ENCODE peak calls at places on chromosomes 7 and 10, in ten cellular contexts. One of them, this sample, is unnamed.

GRCh38 chr7:100568936-100569844 is 4.5 kb downstream of the SAP25 start:
- DNase-seq in suprapubic skin: no peak
- DNase-seq in right cardiac atrium: peak
- DNase-seq in tibial artery: peak
- DNase-seq in G401: peak
- DNase-seq in K562: peak
- DNase-seq in hippocampal formation: peak
- DNase-seq in GM13977: peak
- DNase-seq in amniotic stem cell: no peak
- DNase-seq in lower leg skin: no peak
- DNase-seq in this sample: peak

GRCh38 chr10:71084061-71084817 is 128.1 kb upstream of the UNC5B start:
- DNase-seq in K562: no peak
- DNase-seq in tibial artery: no peak
- DNase-seq in amniotic stem cell: no peak
- DNase-seq in lower leg skin: peak
- DNase-seq in GM13977: peak
- DNase-seq in suprapubic skin: peak
- DNase-seq in G401: no peak
- DNase-seq in right cardiac atrium: no peak
- DNase-seq in hippocampal formation: no peak
- DNase-seq in this sample: no peak

GRCh38 chr7:129843982-129844840 is 108.5 kb downstream of the UBE2H start:
- DNase-seq in hippocampal formation: no peak
- DNase-seq in right cardiac atrium: no peak
- DNase-seq in GM13977: no peak
- DNase-seq in K562: peak
- DNase-seq in G401: no peak
- DNase-seq in lower leg skin: no peak
- DNase-seq in amniotic stem cell: no peak
- DNase-seq in suprapubic skin: no peak
- DNase-seq in tibial artery: no peak
- DNase-seq in this sample: no peak

GRCh38 chr7:24291271-24291670 is 7.3 kb downstream of the NPY start:
- DNase-seq in GM13977: no peak
- DNase-seq in tibial artery: no peak
- DNase-seq in K562: no peak
- DNase-seq in suprapubic skin: no peak
- DNase-seq in lower leg skin: no peak
- DNase-seq in hippocampal formation: no peak
- DNase-seq in G401: no peak
- DNase-seq in amniotic stem cell: no peak
- DNase-seq in right cardiac atrium: no peak
- DNase-seq in this sample: no peak

GRCh38 chr7:44978511-44979366 is at the start of gene MYO1G:
- DNase-seq in G401: no peak
- DNase-seq in hippocampal formation: no peak
- DNase-seq in tibial artery: no peak
- DNase-seq in right cardiac atrium: peak
- DNase-seq in amniotic stem cell: no peak
- DNase-seq in suprapubic skin: no peak
- DNase-seq in GM13977: peak
- DNase-seq in K562: no peak
- DNase-seq in lower leg skin: no peak
- DNase-seq in this sample: no peak

GRCh38 chr10:28676968-28677888 is at the start of gene BAMBI:
- DNase-seq in amniotic stem cell: peak
- DNase-seq in K562: peak
- DNase-seq in lower leg skin: peak
- DNase-seq in suprapubic skin: peak
- DNase-seq in hippocampal formation: peak
- DNase-seq in right cardiac atrium: peak
- DNase-seq in G401: peak
- DNase-seq in GM13977: peak
- DNase-seq in tibial artery: peak
- DNase-seq in this sample: peak

GRCh38 chr7:1057416-1058291 is 13.3 kb downstream of the GPR146 start:
- DNase-seq in suprapubic skin: no peak
- DNase-seq in right cardiac atrium: no peak
- DNase-seq in GM13977: no peak
- DNase-seq in amniotic stem cell: no peak
- DNase-seq in tibial artery: no peak
- DNase-seq in hippocampal formation: no peak
- DNase-seq in G401: no peak
- DNase-seq in lower leg skin: no peak
- DNase-seq in K562: no peak
- DNase-seq in this sample: no peak

GRCh38 chr7:5467645-5468044 is 44.0 kb upstream of the TNRC18 start:
- DNase-seq in lower leg skin: no peak
- DNase-seq in amniotic stem cell: no peak
- DNase-seq in right cardiac atrium: no peak
- DNase-seq in suprapubic skin: no peak
- DNase-seq in G401: no peak
- DNase-seq in K562: no peak
- DNase-seq in GM13977: no peak
- DNase-seq in tibial artery: no peak
- DNase-seq in hippocampal formation: no peak
- DNase-seq in this sample: no peak

GRCh38 chr10:102120142-102120986 is at the start of gene LDB1:
- DNase-seq in right cardiac atrium: peak
- DNase-seq in G401: peak
- DNase-seq in tibial artery: peak
- DNase-seq in suprapubic skin: peak
- DNase-seq in K562: peak
- DNase-seq in GM13977: peak
- DNase-seq in hippocampal formation: peak
- DNase-seq in amniotic stem cell: no peak
- DNase-seq in lower leg skin: peak
- DNase-seq in this sample: peak

GRCh38 chr7:46979439-46979838 is 602.5 kb downstream of the TNS3 start:
- DNase-seq in hippocampal formation: no peak
- DNase-seq in tibial artery: no peak
- DNase-seq in GM13977: no peak
- DNase-seq in G401: no peak
- DNase-seq in right cardiac atrium: no peak
- DNase-seq in amniotic stem cell: no peak
- DNase-seq in K562: no peak
- DNase-seq in suprapubic skin: no peak
- DNase-seq in lower leg skin: no peak
- DNase-seq in this sample: no peak

GRCh38 chr7:98877692-98878364 is 504 bp upstream of the TRRAP start:
- DNase-seq in amniotic stem cell: no peak
- DNase-seq in tibial artery: no peak
- DNase-seq in hippocampal formation: no peak
- DNase-seq in suprapubic skin: peak
- DNase-seq in GM13977: no peak
- DNase-seq in right cardiac atrium: peak
- DNase-seq in lower leg skin: peak
- DNase-seq in G401: peak
- DNase-seq in K562: no peak
- DNase-seq in this sample: no peak

GRCh38 chr10:62443866-62444265 is 69.7 kb downstream of the ZNF365 start:
- DNase-seq in suprapubic skin: no peak
- DNase-seq in lower leg skin: no peak
- DNase-seq in amniotic stem cell: no peak
- DNase-seq in GM13977: no peak
- DNase-seq in G401: no peak
- DNase-seq in K562: no peak
- DNase-seq in hippocampal formation: no peak
- DNase-seq in right cardiac atrium: no peak
- DNase-seq in tibial artery: no peak
- DNase-seq in this sample: no peak

GRCh38 chr7:146116452-146117219 is at the start of gene CNTNAP2:
- DNase-seq in amniotic stem cell: peak
- DNase-seq in lower leg skin: no peak
- DNase-seq in tibial artery: no peak
- DNase-seq in right cardiac atrium: peak
- DNase-seq in hippocampal formation: peak
- DNase-seq in GM13977: no peak
- DNase-seq in G401: peak
- DNase-seq in suprapubic skin: no peak
- DNase-seq in K562: no peak
- DNase-seq in this sample: peak

This sample was measured in dorsolateral prefrontal cortex.